ENCODE peak calls at places on chromosomes 7 and 10, in eight cellular contexts. X is astrocyte; D is OCI-LY7; L is CD4-positive, alpha-beta T cell; P is NB4; A is endodermal cell; Z is Peyer's patch; C is tibial nerve. J is an unnamed sample.

GRCh38 chr7:29854257-29854938 is 48.1 kb downstream of the WIPF3 start:
- DNase-seq in X (peak; percentile 44), D (no peak), L (no peak), P (peak; percentile 25), A (peak; percentile 71), Z (no peak), C (no peak), J (peak; percentile 75)

GRCh38 chr10:96840841-96841518 is 8.9 kb downstream of the LCOR start:
- DNase-seq in X (peak; percentile 58), D (no peak), L (no peak), P (peak; percentile 92), A (no peak), Z (no peak), C (no peak), J (peak; percentile 86)

GRCh38 chr7:47266799-47267198 is 315.1 kb downstream of the TNS3 start:
- DNase-seq in X (no peak), D (no peak), L (no peak), P (no peak), A (no peak), Z (peak; percentile 91), C (no peak), J (no peak)

GRCh38 chr10:77463967-77464745 is 173.5 kb downstream of the KCNMA1 start:
- DNase-seq in X (peak; percentile 23), D (no peak), L (no peak), P (no peak), A (no peak), Z (no peak), C (no peak), J (no peak)

GRCh38 chr10:120828940-120829339 is 22.2 kb upstream of the WDR11 start:
- DNase-seq in X (no peak), D (no peak), L (no peak), P (no peak), A (no peak), Z (no peak), C (no peak), J (no peak)

GRCh38 chr10:114389429-114389828 is 14.9 kb downstream of the AFAP1L2 start:
- DNase-seq in X (peak; percentile 82), D (no peak), L (no peak), P (no peak), A (no peak), Z (no peak), C (peak; percentile 65), J (peak; percentile 79)

GRCh38 chr10:11036424-11037011 is 18.8 kb downstream of the CELF2 start:
- DNase-seq in X (peak; percentile 29), D (no peak), L (no peak), P (no peak), A (peak; percentile 81), Z (peak; percentile 72), C (peak; percentile 28), J (peak; percentile 70)

GRCh38 chr10:58641708-58642107 is 129.0 kb downstream of the BICC1 start:
- DNase-seq in X (peak; percentile 94), D (no peak), L (no peak), P (no peak), A (no peak), Z (no peak), C (no peak), J (peak; percentile 60)

GRCh38 chr10:75987610-75988009 is 556.2 kb downstream of the LRMDA start:
- DNase-seq in X (peak; percentile 44), D (no peak), L (no peak), P (no peak), A (no peak), Z (no peak), C (no peak), J (peak; percentile 14)

GRCh38 chr10:131888186-131888604 is 12.6 kb upstream of the PPP2R2D start:
- DNase-seq in X (peak; percentile 27), D (no peak), L (no peak), P (peak; percentile 24), A (no peak), Z (no peak), C (no peak), J (peak; percentile 97)

GRCh38 chr10:61471491-61471890 is 18.3 kb upstream of the TMEM26 start:
- DNase-seq in X (peak; percentile 84), D (no peak), L (no peak), P (no peak), A (no peak), Z (no peak), C (no peak), J (no peak)

GRCh38 chr7:34039033-34039432 is 133.7 kb downstream of the BMPER start:
- DNase-seq in X (peak; percentile 87), D (no peak), L (no peak), P (no peak), A (no peak), Z (no peak), C (no peak), J (no peak)

GRCh38 chr7:34036972-34037792 is 131.8 kb downstream of the BMPER start:
- DNase-seq in X (no peak), D (no peak), L (no peak), P (no peak), A (no peak), Z (no peak), C (no peak), J (peak; percentile 30)

GRCh38 chr7:34031156-34031555 is 125.8 kb downstream of the BMPER start:
- DNase-seq in X (no peak), D (no peak), L (no peak), P (no peak), A (no peak), Z (no peak), C (no peak), J (no peak)

GRCh38 chr7:34036069-34036920 is 131.0 kb downstream of the BMPER start:
- DNase-seq in X (peak; percentile 58), D (no peak), L (no peak), P (no peak), A (peak; percentile 69), Z (peak; percentile 84), C (no peak), J (peak; percentile 71)

GRCh38 chr7:34034728-34035127 is 129.4 kb downstream of the BMPER start:
- DNase-seq in X (no peak), D (no peak), L (no peak), P (no peak), A (no peak), Z (no peak), C (no peak), J (peak; percentile 47)
- TF ChIP-seq CTCF in X (no peak), D (no peak), L (no peak), P (no peak), A (no peak), Z (no peak), C (no peak), J (no peak)

GRCh38 chr7:87506243-87507180 is 31.0 kb upstream of the ABCB4 start:
- DNase-seq in X (peak; percentile 22), D (no peak), L (no peak), P (peak; percentile 38), A (no peak), Z (no peak), C (no peak), J (peak; percentile 27)
- TF ChIP-seq CTCF in X (peak; percentile 54), D (peak; percentile 67), L (peak; percentile 16), P (no peak), A (peak; percentile 63), Z (no peak), C (peak; percentile 16), J (peak; percentile 60)

GRCh38 chr10:101536800-101537199 is 51.3 kb downstream of the POLL start:
- DNase-seq in X (no peak), D (peak; percentile 59), L (no peak), P (peak; percentile 53), A (no peak), Z (no peak), C (no peak), J (peak; percentile 51)
- TF ChIP-seq CTCF in X (peak; percentile 44), D (peak; percentile 88), L (peak; percentile 70), P (peak; percentile 32), A (peak; percentile 86), Z (peak; percentile 53), C (no peak), J (peak; percentile 47)

DNA sequence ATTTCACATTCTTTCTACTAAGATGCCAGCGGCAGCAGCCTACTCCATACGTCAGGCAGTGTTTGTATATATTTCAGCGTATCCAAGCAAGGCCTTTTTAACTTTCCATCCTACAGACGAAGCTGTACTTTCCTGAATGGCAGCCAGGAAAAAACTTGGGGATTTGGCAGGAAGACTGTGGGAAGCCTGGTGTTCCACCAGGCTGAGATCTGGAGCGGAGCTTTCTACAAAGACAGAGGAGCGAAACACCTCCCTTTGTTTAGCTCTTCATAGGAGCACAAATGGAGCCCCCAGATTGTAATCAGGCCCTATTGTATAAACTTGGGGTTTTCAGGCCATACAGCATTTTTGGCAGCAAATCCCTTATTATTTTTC is 143.8 kb downstream of the TES start:
- DNase-seq in X (peak; percentile 90), D (no peak), L (no peak), P (no peak), A (no peak), Z (peak; percentile 47), C (no peak), J (peak; percentile 61)
- TF ChIP-seq CTCF in X (no peak), D (no peak), L (no peak), P (no peak), A (peak; percentile 10), Z (no peak), C (no peak), J (no peak)

GRCh38 chr7:35694784-35695627 is at the start of gene HERPUD2:
- DNase-seq in X (peak; percentile 83), D (peak; percentile 92), L (peak; percentile 90), P (peak; percentile 98), A (peak; percentile 98), Z (peak; percentile 98), C (peak; percentile 85), J (peak; percentile 94)
- TF ChIP-seq CTCF in X (no peak), D (no peak), L (no peak), P (no peak), A (no peak), Z (no peak), C (no peak), J (no peak)

GRCh38 chr7:101815826-101816488 is 1.5 kb upstream of the CUX1 start:
- DNase-seq in X (peak; percentile 62), D (peak; percentile 90), L (peak; percentile 63), P (peak; percentile 94), A (no peak), Z (peak; percentile 86), C (peak; percentile 47), J (peak; percentile 79)
- TF ChIP-seq CTCF in X (no peak), D (no peak), L (no peak), P (peak; percentile 21), A (no peak), Z (no peak), C (peak; percentile 60), J (no peak)

J was measured in MCF 10A.